ENCODE peak calls at places on chromosomes 13 and 19, in six cellular contexts. K, J, R, S, D and M are unnamed samples.
A peak's percentile ranks its signal among the peaks of the same experiment; 100 is the strongest.

GRCh38 chr13:51271528-51272070 is 49.4 kb downstream of the FAM124A start:
- DNase-seq in R (no peak), K (no peak), S (no peak), D (no peak), J (no peak), M (no peak)

GRCh38 chr13:96091164-96091931 is 1.4 kb downstream of the HS6ST3 start:
- DNase-seq in J (no peak), K (no peak), S (no peak), R (peak; percentile 67), D (no peak), M (peak; percentile 74)

GRCh38 chr19:38280030-38280921 is 15.9 kb downstream of the SPINT2 start:
- DNase-seq in J (no peak), K (no peak), S (peak; percentile 79), R (no peak), D (no peak), M (no peak)

GRCh38 chr13:87999141-87999765 is 328.1 kb downstream of the SLITRK5 start:
- DNase-seq in J (no peak), K (no peak), D (no peak), S (no peak), R (no peak), M (no peak)

GRCh38 chr13:52978989-52979388 is 49.6 kb upstream of the OLFM4 start:
- DNase-seq in R (peak; percentile 35), S (no peak), K (no peak), D (no peak), J (no peak), M (no peak)

GRCh38 chr19:19111138-19111835 is 27.0 kb downstream of the TMEM161A start:
- DNase-seq in K (no peak), S (no peak), R (peak; percentile 57), D (no peak), J (no peak), M (no peak)

GRCh38 chr13:33678906-33679657 is 138.9 kb upstream of the RFC3 start:
- DNase-seq in D (no peak), S (peak; percentile 94), J (peak; percentile 48), R (peak; percentile 1), K (peak; percentile 10), M (no peak)

GRCh38 chr13:113664751-113665581 is 2.1 kb upstream of the GRK1 start:
- DNase-seq in K (no peak), R (no peak), J (no peak), S (no peak), D (no peak), M (peak; percentile 82)

GRCh38 chr13:76225815-76226489 is 589.8 kb downstream of the LMO7 start:
- DNase-seq in R (peak; percentile 24), J (no peak), S (no peak), K (no peak), D (no peak), M (no peak)

GRCh38 chr19:8259922-8260247 is 48.3 kb downstream of the CD320 start:
- DNase-seq in D (no peak), S (no peak), R (no peak), J (no peak), K (no peak), M (no peak)

GRCh38 chr13:73984949-73985691 is 149.1 kb downstream of the KLF12 start:
- DNase-seq in S (no peak), J (no peak), K (no peak), R (peak; percentile 37), D (no peak), M (no peak)

GRCh38 chr13:50094615-50095293 is 79.5 kb downstream of the KCNRG start:
- DNase-seq in J (no peak), R (no peak), K (no peak), D (no peak), S (peak; percentile 60), M (peak; percentile 68)

GRCh38 chr19:44653977-44654784 is 10.5 kb downstream of the PVR start:
- DNase-seq in R (peak; percentile 82), D (no peak), S (peak; percentile 53), K (peak; percentile 55), J (peak; percentile 76), M (no peak)

GRCh38 chr19:46428278-46429141 is at the start of gene PNMA8C:
- DNase-seq in R (peak; percentile 96), J (no peak), S (no peak), K (peak; percentile 56), D (no peak), M (peak; percentile 90)
- H2AFZ ChIP-seq in R (peak within 1 kb of the TSS; percentile 94), J (no peak within 1 kb of the TSS), S (peak within 1 kb of the TSS; percentile 49), K (no peak within 1 kb of the TSS), D (no peak within 1 kb of the TSS), M (peak within 1 kb of the TSS; percentile 65)

DNA sequence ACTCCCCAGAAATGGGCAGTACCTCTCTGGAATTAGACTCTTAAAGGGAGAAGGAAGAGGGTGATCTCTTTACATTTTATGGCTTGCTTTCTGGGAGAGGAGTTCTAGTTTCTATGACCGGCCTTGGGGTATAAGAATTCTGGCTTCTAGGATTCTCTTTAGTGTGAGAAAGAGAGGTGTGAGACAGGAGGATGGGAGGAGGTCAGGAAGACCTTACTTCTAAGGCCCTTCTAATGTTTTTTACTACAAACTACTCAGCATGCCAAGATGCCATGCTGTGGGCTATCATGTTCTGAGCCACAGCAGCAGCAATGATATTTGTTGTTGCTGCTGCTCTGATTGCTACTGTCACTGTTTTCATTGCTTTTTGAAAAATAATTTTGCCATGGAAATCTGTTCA is 538.3 kb downstream of the SLITRK6 start:
- DNase-seq in R (no peak), D (no peak), J (no peak), S (no peak), K (no peak), M (no peak)
- H2AFZ ChIP-seq in R (peak overlapping the region; percentile 44), D (peak overlapping the region; percentile 35), J (no peak overlapping the region), S (peak overlapping the region; percentile 34), K (no peak overlapping the region), M (no peak overlapping the region)

DNA sequence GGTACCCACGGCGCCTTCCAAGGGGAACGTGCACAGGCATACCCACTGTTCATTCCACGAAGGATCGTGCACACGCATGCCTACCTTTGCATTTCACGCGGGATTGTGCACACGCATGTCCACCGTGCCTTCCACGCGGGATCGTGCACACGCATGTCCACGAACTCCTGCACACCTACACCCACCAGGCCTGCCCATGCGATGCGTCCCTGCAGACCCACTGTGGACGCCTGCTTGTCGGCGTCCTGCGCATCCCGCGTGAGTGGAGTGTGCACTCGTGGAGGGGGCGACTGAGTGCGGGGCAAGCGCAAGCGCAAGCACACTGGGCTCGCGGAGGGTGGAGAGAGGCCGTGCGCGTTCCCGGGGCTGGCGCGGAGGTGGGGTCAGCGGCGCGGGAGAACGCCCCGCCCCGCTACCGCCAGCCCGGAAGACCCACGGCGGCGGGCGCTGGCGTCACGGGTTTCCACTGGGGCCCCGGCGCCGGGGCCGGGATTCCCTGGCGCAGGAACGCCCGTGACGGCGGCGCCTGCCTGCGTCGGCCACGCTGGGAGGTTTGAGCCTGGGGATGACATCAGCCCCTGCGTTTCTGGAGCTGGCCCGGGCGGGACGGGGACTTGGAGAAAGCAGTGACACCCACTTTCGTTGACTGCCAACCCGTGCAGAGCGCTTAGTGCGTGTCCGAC is 18.7 kb downstream of the GADD45B start:
- DNase-seq in J (peak; percentile 50), R (peak; percentile 63), K (peak; percentile 66), S (peak; percentile 43), D (no peak), M (peak; percentile 98)
- H2AFZ ChIP-seq in J (no peak overlapping the region), R (peak overlapping the region; percentile 81), K (peak overlapping the region; percentile 28), S (peak overlapping the region; percentile 82), D (peak overlapping the region; percentile 65), M (peak overlapping the region; percentile 74)

DNA sequence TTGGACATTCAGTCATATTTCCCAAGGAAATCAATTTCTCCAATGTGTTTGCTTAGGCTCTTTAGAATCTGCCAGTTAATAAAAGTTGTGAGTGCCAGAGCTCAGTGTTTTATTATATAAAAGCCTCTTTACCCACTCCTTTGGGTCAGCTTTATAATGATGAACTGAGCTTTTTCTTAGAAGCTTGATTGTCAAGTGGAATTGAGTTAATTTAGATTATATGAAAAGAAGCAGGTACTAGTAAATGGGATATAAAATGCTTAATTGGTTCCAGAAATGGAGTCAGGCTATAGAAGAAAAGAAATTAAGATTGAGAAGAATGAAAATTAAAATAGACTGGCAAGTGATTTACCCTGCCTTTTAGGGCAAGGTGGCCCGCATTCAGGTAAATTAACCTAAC is 363.2 kb downstream of the SLITRK6 start:
- DNase-seq in D (no peak), J (no peak), S (no peak), K (no peak), R (no peak), M (no peak)
- H2AFZ ChIP-seq in D (no peak overlapping the region), J (no peak overlapping the region), S (no peak overlapping the region), K (no peak overlapping the region), R (peak overlapping the region; percentile 5), M (no peak overlapping the region)

DNA sequence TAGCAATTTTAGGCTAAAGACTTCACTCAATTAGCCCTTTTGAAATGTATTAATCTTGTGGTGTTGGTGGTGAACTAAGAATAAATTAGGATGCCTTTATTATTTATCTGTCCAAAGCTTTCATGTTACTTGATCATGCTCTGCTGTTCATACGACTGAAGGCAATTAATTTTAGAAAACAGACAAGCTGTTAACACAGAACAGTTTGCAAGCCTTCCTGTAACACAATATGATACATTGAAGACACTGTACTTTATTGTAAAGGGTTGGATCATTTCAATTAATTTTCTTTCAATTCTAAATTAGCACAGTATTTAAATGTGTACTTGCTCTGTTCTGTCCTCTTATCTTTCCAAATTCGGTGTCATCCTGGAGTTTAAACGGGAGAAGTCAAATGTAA is 794.3 kb upstream of the MIR17HG start:
- DNase-seq in K (no peak), D (no peak), R (no peak), S (no peak), J (no peak), M (no peak)
- H2AFZ ChIP-seq in K (no peak overlapping the region), D (peak overlapping the region; percentile 25), R (no peak overlapping the region), S (no peak overlapping the region), J (no peak overlapping the region), M (no peak overlapping the region)

GRCh38 chr13:32121316-32121715 is 89.7 kb downstream of the FRY start:
- DNase-seq in S (no peak), R (no peak), K (no peak), J (no peak), D (no peak), M (no peak)
- H2AFZ ChIP-seq in S (no peak overlapping the region), R (no peak overlapping the region), K (no peak overlapping the region), J (no peak overlapping the region), D (no peak overlapping the region), M (no peak overlapping the region)

GRCh38 chr19:35753634-35754364 is 3.0 kb downstream of the HSPB6 start:
- DNase-seq in D (no peak), J (no peak), R (no peak), S (no peak), K (no peak), M (peak; percentile 65)

GRCh38 chr19:35751839-35752745 is 3.7 kb downstream of the LIN37 start:
- DNase-seq in S (no peak), D (no peak), K (no peak), R (no peak), J (no peak), M (no peak)

GRCh38 chr19:35755160-35755549 is 1.7 kb downstream of the HSPB6 start:
- DNase-seq in J (no peak), K (no peak), S (no peak), D (no peak), R (peak; percentile 21), M (no peak)

GRCh38 chr19:35754365-35755139 is 2.3 kb downstream of the HSPB6 start:
- DNase-seq in J (no peak), K (no peak), D (no peak), S (no peak), R (no peak), M (peak; percentile 69)

DNA sequence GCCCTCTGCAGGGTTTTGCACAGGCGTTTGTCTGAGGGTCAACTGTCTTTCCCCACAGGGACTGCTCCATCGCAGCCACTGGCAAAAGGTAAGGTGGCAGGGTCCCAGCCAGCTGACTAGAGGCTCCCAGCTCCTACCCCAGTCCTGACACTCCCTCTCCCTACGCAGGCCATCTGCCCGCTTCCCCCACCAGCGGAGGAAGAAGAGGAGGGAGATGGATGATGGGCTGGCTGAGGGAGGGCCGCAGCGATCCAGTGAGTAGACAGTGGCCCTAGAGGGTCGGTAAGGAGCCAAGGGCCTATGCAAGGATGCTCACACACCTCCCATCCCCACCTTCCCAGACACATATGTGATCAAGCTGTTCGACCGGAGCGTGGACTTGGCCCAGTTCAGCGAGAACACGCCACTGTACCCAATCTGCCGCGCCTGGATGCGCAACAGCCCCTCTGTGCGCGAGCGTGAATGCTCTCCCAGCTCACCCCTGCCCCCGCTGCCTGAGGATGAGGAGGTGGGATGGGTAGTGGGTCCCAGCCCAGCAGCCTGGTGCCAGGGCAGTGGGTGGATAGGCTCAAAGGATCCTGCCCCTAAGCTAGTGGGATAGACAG is 4.0 kb downstream of the HSPB6 start:
- DNase-seq in K (no peak), D (no peak), R (no peak), S (no peak), J (no peak), M (no peak)
- H2AFZ ChIP-seq in K (no peak overlapping the region), D (no peak overlapping the region), R (no peak overlapping the region), S (no peak overlapping the region), J (no peak overlapping the region), M (no peak overlapping the region)